ENCODE peak calls at places on chromosomes 5 and 9, in eight cellular contexts. C is A549, J is endothelial cell of umbilical vein, B is GM12878, R is H1, N is HCT116, K is HepG2, Y is K562. E is an unnamed sample.
A peak's percentile ranks its signal among the peaks of the same experiment; 100 is the strongest.

GRCh38 chr5:166172597-166172996 is 2118.8 kb upstream of the WWC1 start:
- DNase-seq in C (no peak), J (no peak), B (no peak), R (no peak), N (no peak), K (no peak), Y (no peak), E (no peak)

GRCh38 chr5:107781451-107781850 is 110.7 kb upstream of the EFNA5 start:
- DNase-seq in C (no peak), J (no peak), B (no peak), R (no peak), N (no peak), K (no peak), Y (no peak), E (no peak)

GRCh38 chr5:127833999-127834953 is 131.1 kb downstream of the CCDC192 start:
- DNase-seq in C (peak; percentile 40), J (no peak), B (no peak), R (no peak), N (no peak), K (no peak), Y (no peak), E (no peak)

GRCh38 chr9:21095561-21095960 is 17.8 kb upstream of the IFNB1 start:
- DNase-seq in C (no peak), J (no peak), B (no peak), R (no peak), N (no peak), K (no peak), Y (no peak), E (no peak)

GRCh38 chr9:130539473-130540223 is 39.7 kb upstream of the FUBP3 start:
- DNase-seq in C (peak; percentile 59), J (peak; percentile 39), B (no peak), R (no peak), N (peak; percentile 40), K (no peak), Y (no peak), E (no peak)

GRCh38 chr5:65837139-65837538 is 89.2 kb upstream of the ERBIN start:
- DNase-seq in C (peak; percentile 9), J (no peak), B (no peak), R (no peak), N (no peak), K (no peak), Y (no peak), E (no peak)

GRCh38 chr9:91847576-91847975 is 102.5 kb downstream of the ROR2 start:
- DNase-seq in C (no peak), J (no peak), B (no peak), R (no peak), N (no peak), K (no peak), Y (no peak), E (no peak)

GRCh38 chr9:99216073-99216472 is 5.7 kb downstream of the ALG2 start:
- DNase-seq in C (no peak), J (no peak), B (no peak), R (no peak), N (no peak), K (no peak), Y (no peak), E (no peak)

GRCh38 chr9:99807276-99807852 is 14.3 kb upstream of the NR4A3 start:
- DNase-seq in C (peak; percentile 55), J (peak; percentile 61), B (no peak), R (peak; percentile 71), N (no peak), K (peak; percentile 50), Y (peak; percentile 79), E (peak; percentile 67)

DNA sequence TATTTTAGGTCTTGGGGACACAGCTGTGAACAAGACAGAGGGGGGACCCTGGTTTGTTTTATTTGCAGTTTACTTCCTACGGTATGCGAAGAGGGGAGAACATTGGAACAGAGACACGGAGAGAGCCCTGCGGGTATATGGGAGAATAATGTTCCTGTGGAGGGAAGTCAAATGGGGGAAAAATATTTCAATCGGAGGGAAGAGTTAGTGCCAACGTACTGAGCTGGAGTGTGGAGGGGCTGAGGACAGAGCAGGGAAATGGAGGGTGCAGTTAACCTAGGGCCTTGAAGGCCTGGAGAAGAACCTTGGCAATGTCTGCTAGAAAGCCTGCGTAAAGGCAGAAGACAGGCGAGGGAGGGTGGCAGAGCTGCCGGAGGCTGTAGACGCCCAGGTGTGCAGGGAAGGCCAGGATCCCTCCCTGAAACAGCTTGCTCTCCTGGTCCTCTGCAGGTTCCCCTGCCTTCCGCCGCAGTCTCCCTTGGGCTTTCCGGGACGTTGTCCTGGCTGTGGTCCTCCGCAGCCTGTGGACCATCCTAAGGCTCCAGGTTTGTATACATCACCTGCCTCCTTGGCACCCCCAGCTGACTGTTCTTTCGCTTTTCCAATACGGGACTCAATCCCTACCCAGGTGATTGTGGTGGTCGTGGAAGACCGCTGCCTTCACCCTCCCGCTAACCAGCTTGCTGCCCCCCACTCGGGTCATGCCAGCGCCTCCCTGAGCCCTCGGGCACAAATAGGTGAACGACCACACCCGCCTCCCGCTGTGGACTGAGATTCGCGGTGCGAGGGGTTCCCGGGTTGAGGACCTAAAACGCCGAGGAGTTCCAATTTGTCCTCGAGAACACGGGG is 1.9 kb upstream of the RACK1 start:
- DNase-seq in C (no peak), J (no peak), B (no peak), R (peak; percentile 71), N (no peak), K (no peak), Y (no peak), E (no peak)
- TF ChIP-seq MAX in C (no peak), J (no peak), B (no peak), R (no peak), N (no peak), K (no peak), Y (no peak), E (no peak)

GRCh38 chr9:34254141-34254913 is 74.7 kb downstream of the KIF24 start:
- DNase-seq in C (peak; percentile 59), J (no peak), B (no peak), R (no peak), N (peak; percentile 28), K (no peak), Y (no peak), E (no peak)
- TF ChIP-seq MAX in C (peak; percentile 22), J (no peak), B (no peak), R (no peak), N (no peak), K (no peak), Y (no peak), E (no peak)

GRCh38 chr5:114360816-114361723 is 800 bp upstream of the KCNN2 start:
- DNase-seq in C (peak; percentile 2), J (no peak), B (no peak), R (peak; percentile 86), N (no peak), K (no peak), Y (no peak), E (peak; percentile 89)
- TF ChIP-seq MAX in C (no peak), J (no peak), B (no peak), R (peak; percentile 3), N (no peak), K (no peak), Y (no peak), E (no peak)

DNA sequence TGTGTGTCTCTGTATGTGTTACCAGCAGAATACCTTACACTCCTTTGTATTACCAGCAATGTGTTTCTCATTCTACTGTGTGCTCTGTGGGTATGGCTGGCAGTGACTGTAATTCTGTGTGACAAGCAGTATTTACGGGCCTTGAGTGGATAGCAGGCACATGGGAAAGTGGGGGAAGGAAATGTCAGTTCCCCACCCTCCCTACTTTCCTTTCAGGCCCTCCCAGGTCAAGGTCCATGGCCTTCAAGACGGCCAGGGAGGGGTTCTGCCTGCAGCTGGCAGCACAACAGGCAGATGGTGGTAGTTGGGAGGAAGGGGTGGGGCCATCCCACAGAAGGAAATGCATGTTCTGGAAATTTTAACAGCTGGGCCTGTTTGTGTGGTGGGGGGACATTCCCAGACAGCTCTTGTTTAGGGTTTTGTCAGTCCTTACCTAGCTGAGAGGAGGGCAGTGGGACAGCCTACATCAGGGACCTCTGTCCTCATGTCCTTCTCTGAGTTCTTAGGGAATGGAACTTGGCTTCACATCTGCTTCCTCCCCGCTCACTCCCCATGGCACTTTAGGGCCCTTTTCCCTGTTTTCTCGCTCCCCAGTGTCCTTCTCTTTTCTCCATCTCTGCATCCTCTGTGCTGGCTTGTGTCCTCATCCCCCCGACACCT is 14.6 kb upstream of the TNIP1 start:
- DNase-seq in C (peak; percentile 41), J (peak; percentile 64), B (no peak), R (no peak), N (no peak), K (no peak), Y (no peak), E (no peak)
- TF ChIP-seq MAX in C (no peak), J (no peak), B (no peak), R (no peak), N (no peak), K (no peak), Y (no peak), E (no peak)

GRCh38 chr5:174707671-174708070 is 16.7 kb upstream of the MSX2 start:
- DNase-seq in C (no peak), J (no peak), B (no peak), R (no peak), N (no peak), K (no peak), Y (no peak), E (no peak)

GRCh38 chr5:174708466-174709207 is 15.7 kb upstream of the MSX2 start:
- DNase-seq in C (no peak), J (no peak), B (no peak), R (no peak), N (no peak), K (no peak), Y (no peak), E (no peak)

DNA sequence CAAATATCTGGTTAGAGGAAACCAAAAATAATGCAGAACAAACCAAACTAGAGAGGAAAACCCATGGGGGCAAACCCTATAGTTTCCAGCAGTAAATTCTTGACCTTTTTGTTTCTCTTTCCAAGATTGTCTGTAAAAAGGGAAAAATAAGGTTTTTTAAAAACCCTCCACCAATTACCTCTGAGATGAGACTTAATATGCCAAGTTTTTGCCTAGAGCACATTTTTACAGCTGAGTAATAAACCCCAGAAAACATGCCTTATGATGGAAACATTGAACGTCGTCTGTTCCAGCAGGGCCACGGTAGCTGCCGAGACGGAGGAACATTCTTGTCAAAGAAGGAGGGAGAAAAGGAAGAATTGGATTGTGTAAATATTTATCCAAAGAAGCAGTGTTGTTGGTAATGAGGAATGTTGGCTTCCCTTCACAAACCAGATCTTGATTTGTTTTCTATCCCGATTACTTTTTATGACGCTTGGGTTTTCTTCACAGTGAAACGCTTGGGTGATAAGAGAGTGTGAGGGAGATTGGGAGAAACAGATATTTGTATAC is 17.3 kb upstream of the MSX2 start:
- DNase-seq in C (no peak), J (no peak), B (no peak), R (no peak), N (no peak), K (no peak), Y (no peak), E (no peak)
- TF ChIP-seq MAX in C (no peak), J (no peak), B (no peak), R (no peak), N (no peak), K (no peak), Y (no peak), E (no peak)